ENCODE peak calls at places on chromosomes 13 and 19, in six cellular contexts. K is H1, O is K562, J is HepG2, T is GM12891, V is GM12878. M is an unnamed sample.

GRCh38 chr19:54165222-54165621 is 5.7 kb upstream of the LENG1 start:
- DNase-seq in K (no peak), O (no peak), J (no peak), T (no peak), V (no peak), M (no peak)

GRCh38 chr13:40127476-40127875 is 472.0 kb downstream of the COG6 start:
- DNase-seq in K (no peak), O (no peak), J (no peak), T (no peak), V (no peak), M (no peak)

GRCh38 chr19:55000761-55001160 is 34.6 kb downstream of the NLRP2 start:
- DNase-seq in K (no peak), O (no peak), J (no peak), T (no peak), V (no peak), M (no peak)

GRCh38 chr13:85366759-85367417 is 432.3 kb downstream of the SLITRK6 start:
- DNase-seq in K (no peak), O (no peak), J (no peak), T (no peak), V (no peak), M (no peak)

GRCh38 chr13:33691980-33692379 is 126.0 kb upstream of the RFC3 start:
- DNase-seq in K (no peak), O (peak), J (no peak), T (no peak), V (no peak), M (no peak)

GRCh38 chr19:21202865-21203494 is 61.1 kb downstream of the ZNF431 start:
- DNase-seq in K (peak), O (peak), J (no peak), T (peak), V (peak), M (no peak)

GRCh38 chr13:41459754-41460111 is 2.4 kb downstream of the RGCC start:
- DNase-seq in K (no peak), O (no peak), J (no peak), T (no peak), V (no peak), M (no peak)

GRCh38 chr13:61918841-61919240 is 503.2 kb upstream of the PCDH20 start:
- DNase-seq in K (no peak), O (no peak), J (no peak), T (no peak), V (no peak), M (no peak)

GRCh38 chr19:18304496-18305312 is 18.2 kb downstream of the LSM4 start:
- DNase-seq in K (no peak), O (peak), J (peak), T (peak), V (no peak), M (peak)

GRCh38 chr19:54461201-54462071 is 2.1 kb downstream of the LENG9 start:
- DNase-seq in K (no peak), O (no peak), J (no peak), T (no peak), V (no peak), M (no peak)

GRCh38 chr13:99996177-99996705 is 14.7 kb downstream of the ZIC2 start:
- DNase-seq in K (no peak), O (no peak), J (no peak), T (no peak), V (no peak), M (no peak)

GRCh38 chr13:108610517-108610916 is 18.9 kb upstream of the MYO16 start:
- DNase-seq in K (no peak), O (no peak), J (no peak), T (no peak), V (no peak), M (no peak)

GRCh38 chr13:97977376-97977705 is 23.9 kb downstream of the IPO5 start:
- DNase-seq in K (no peak), O (no peak), J (no peak), T (no peak), V (no peak), M (no peak)

GRCh38 chr19:51330366-51330765 is 11.6 kb downstream of the VSIG10L start:
- DNase-seq in K (no peak), O (no peak), J (no peak), T (no peak), V (no peak), M (no peak)

GRCh38 chr19:11451327-11451941 is 16.0 kb downstream of the PRKCSH start:
- DNase-seq in K (no peak), O (peak), J (no peak), T (no peak), V (no peak), M (no peak)

GRCh38 chr19:45960595-45961235 is 12.9 kb downstream of the NOVA2 start:
- DNase-seq in K (no peak), O (peak), J (no peak), T (no peak), V (no peak), M (no peak)

GRCh38 chr13:58587183-58587582 is 955.6 kb downstream of the PCDH17 start:
- DNase-seq in K (no peak), O (no peak), J (no peak), T (no peak), V (peak), M (no peak)

GRCh38 chr19:7550987-7551761 is 15.7 kb downstream of the PNPLA6 start:
- DNase-seq in K (peak), O (peak), J (no peak), T (no peak), V (no peak), M (no peak)

GRCh38 chr13:96696501-96696900 is 297.8 kb downstream of the OXGR1 start:
- DNase-seq in K (no peak), O (no peak), J (no peak), T (no peak), V (no peak), M (no peak)

GRCh38 chr19:56114711-56115110 is 6.4 kb downstream of the ZNF787 start:
- DNase-seq in K (no peak), O (no peak), J (no peak), T (no peak), V (no peak), M (no peak)

GRCh38 chr13:110388141-110388943 is 81.3 kb downstream of the COL4A2 start:
- DNase-seq in K (no peak), O (no peak), J (no peak), T (no peak), V (no peak), M (no peak)
- TF ChIP-seq POLR2A in K (no peak), O (no peak), J (no peak), T (no peak), V (no peak), M (no peak)

DNA sequence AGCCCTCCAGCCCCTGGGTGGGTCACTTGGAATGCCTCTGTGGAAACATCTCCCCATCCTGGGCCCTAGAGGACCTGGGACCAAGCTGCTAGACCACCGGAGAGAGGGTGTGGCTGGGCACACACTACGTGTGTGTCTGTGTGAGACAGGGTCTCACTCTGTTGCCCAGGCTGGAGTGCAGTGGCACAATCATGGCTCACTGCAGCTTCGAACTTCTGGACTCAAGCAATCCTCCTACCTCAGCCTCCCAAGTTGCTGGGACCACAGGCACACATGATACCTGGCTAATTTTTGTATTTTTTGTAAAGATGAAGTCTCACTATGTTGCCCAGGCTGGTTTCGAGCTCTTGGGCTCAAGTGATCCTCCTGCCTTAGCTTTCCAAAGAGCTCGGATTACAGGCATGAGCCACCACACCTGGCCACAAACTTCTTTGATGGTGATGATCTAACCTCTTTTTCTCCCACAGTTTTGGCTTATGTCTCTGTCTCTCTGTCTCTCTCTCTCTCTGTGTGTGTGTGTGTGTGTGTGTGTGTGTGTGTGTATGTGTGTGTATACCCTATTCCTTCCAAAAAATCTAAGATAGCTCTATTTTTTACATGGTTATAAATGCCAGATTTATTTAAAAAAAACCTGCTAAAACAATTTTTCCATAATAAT is 32.1 kb upstream of the SLC7A9 start:
- DNase-seq in K (no peak), O (no peak), J (no peak), T (no peak), V (no peak), M (no peak)
- TF ChIP-seq TAF1 in K (no peak), O (no peak), J (no peak), T (no peak), V (no peak), M (no peak)

DNA sequence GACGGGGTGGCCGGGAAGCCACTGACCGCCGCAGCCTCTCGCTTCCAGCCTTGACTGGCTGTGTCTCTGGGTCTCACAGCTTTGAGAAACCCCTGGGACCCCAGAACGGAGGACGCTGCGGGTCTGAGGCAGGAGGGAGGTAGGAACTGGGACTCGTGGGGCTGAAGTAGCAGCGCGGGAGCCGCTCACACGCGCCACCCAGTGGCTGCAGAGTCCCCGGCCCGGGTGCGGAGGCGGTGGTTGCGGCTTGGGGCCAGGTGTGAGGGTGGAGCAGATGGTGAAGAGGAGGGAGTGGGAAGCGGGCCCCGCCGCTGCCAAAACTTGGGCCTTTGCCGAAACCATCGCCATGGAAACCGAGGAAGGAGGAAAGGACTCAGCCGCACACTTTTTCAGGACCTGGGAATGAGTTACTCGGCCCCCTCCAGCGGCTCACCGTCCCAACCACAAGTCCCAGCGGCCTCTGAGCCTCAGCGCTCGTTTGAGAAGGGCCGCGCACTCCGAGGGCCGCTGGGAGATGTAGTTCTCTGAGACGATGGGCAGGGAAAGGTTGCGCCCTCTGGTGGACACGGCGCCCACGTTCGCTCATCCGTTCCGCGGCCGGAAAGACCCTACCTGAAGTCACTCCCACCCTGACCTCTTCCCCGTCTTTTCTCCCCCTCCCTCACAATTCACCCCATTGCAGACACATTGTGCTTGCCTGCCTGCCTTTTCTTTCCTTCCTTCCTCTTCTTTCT is 2.2 kb upstream of the SLC17A7 start:
- DNase-seq in K (peak), O (peak), J (peak), T (peak), V (peak), M (peak)
- TF ChIP-seq POLR2A in K (no peak), O (peak), J (no peak), T (no peak), V (no peak), M (no peak)

GRCh38 chr19:33631628-33631995 is 9.9 kb downstream of the CHST8 start:
- DNase-seq in K (no peak), O (no peak), J (no peak), T (no peak), V (no peak), M (no peak)

GRCh38 chr19:33629826-33630375 is 8.1 kb downstream of the CHST8 start:
- DNase-seq in K (no peak), O (no peak), J (no peak), T (no peak), V (no peak), M (no peak)

GRCh38 chr19:33627962-33628839 is 6.4 kb downstream of the CHST8 start:
- DNase-seq in K (no peak), O (no peak), J (no peak), T (no peak), V (no peak), M (no peak)

GRCh38 chr19:33628921-33629825 is 7.4 kb downstream of the CHST8 start:
- DNase-seq in K (no peak), O (no peak), J (no peak), T (no peak), V (no peak), M (no peak)

DNA sequence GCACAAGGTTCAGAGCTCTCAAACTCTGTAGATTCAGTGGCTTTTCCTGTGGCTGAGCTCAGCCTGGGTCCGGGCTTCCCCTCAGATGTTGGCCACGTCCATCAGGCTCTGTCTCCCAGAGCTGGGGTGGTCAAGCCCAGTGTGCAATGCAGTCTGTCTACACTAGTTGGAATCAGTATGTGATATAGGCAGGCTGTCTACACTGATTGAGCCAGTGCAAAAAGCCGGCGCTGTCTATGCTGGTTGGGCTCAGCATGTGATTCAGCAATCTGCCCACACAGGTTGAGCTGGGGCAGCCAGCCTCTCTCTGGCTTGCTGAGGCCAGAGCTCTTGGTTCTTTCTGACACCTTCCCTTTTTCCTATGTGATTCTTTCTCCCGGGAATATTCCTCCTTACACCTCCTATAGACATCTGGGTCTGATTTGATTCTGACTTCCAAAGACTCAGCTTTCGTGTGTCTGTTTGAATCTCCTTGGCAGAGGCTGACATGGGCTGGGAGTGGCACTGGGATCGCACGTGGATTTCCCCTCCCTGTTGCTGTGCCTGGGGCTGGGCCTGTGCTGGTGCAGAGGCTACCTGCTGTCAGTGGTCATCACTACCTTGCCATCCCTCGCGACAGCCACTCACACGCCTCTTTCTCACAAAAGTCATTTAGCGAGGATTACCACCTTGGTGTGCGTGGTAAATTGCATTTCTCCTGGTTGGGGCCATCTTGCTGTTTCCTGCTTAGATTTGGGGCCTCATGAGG is 9.3 kb downstream of the CHST8 start:
- DNase-seq in K (no peak), O (no peak), J (no peak), T (no peak), V (no peak), M (no peak)
- TF ChIP-seq TAF1 in K (no peak), O (no peak), J (no peak), T (no peak), V (no peak), M (no peak)

GRCh38 chr13:67506407-67506806 is 276.3 kb upstream of the PCDH9 start:
- DNase-seq in K (no peak), O (no peak), J (no peak), T (no peak), V (no peak), M (no peak)
- TF ChIP-seq POLR2A in K (no peak), O (no peak), J (no peak), T (no peak), V (no peak), M (no peak)

GRCh38 chr13:49066856-49067255 is 91.1 kb downstream of the FNDC3A start:
- DNase-seq in K (no peak), O (no peak), J (no peak), T (no peak), V (no peak), M (no peak)

DNA sequence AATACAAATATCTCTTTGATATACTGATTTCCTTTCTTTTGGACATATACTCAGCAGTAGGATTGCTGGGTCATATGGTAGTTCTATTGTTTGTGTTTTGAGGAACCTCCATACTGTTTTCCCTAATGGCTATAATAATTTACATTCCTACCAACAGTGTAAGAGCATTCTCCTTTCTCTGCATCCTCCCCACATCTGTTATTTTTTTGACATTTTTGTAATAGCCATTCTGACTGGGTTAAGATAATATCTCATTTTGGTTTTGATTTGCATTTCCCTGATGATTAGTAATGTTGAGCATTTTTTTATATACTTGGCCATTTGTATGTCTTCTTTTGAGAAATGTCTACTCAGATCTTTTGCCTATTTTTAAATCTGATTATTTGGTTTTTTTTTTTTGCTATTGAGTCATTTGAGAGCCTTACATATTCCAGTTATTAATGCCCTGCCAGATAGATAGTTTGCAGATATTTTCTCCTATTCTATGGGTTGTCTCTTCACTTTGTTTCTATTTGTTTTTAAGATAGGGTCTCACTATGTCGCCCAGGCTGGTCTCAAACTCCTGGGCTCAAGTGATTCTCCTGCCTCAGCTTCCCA is 95.7 kb downstream of the FNDC3A start:
- DNase-seq in K (no peak), O (no peak), J (no peak), T (no peak), V (no peak), M (no peak)
- TF ChIP-seq TAF1 in K (no peak), O (no peak), J (no peak), T (no peak), V (no peak), M (no peak)

GRCh38 chr19:49869484-49870308 is 2.3 kb upstream of the PNKP start:
- DNase-seq in K (peak), O (peak), J (peak), T (peak), V (peak), M (peak)
- TF ChIP-seq POLR2A in K (peak), O (peak), J (peak), T (peak), V (peak), M (peak)

GRCh38 chr13:77800219-77800618 is 102.7 kb downstream of the SLAIN1 start:
- DNase-seq in K (no peak), O (no peak), J (no peak), T (no peak), V (no peak), M (no peak)
- TF ChIP-seq TAF1 in K (no peak), O (no peak), J (no peak), T (no peak), V (no peak), M (no peak)

DNA sequence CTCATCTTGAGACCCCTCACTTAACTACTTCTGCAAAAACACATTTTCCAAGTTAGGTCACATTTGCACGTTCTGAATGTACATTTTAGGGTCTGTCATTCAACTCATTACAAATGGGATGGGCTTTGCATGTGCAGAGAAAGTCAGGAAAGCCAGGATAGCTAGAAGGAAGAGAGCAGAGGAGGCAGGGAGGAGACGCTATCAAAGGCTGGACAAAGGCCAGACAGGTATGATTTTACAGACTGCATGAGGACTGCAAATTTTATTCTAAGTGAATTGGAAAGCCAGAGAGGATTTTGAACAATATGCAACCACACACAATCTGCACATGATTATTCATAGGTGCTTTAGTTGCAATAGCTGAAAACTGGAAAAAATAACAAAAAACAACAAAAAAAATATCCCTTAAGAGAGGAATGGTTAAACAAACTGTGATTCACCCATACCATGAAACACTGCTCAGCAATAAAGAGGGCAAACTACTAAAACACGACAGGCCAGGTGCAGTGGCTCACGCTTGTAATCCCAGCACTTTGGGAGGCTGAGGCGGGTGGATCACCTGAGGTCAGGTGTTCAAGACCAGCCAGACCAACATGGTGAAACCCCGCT is 21.1 kb downstream of the SYDE1 start:
- DNase-seq in K (no peak), O (no peak), J (no peak), T (no peak), V (no peak), M (no peak)
- TF ChIP-seq POLR2A in K (no peak), O (no peak), J (no peak), T (no peak), V (no peak), M (no peak)

M was measured in GM12892.